ENCODE peak calls at places on chromosomes 12 and 14, in six cellular contexts. D is heart right ventricle; L is GM23248; O is sigmoid colon; Q is CD8-positive, alpha-beta memory T cell; V is esophagus squamous epithelium. J is an unnamed sample.

GRCh38 chr14:55107766-55108554 is 21.1 kb upstream of the LGALS3 start:
- DNase-seq in V (peak; percentile 26), O (peak; percentile 96), L (peak; percentile 99), Q (no peak), D (peak; percentile 91), J (peak; percentile 60)

GRCh38 chr14:76985540-76986260 is 42.8 kb downstream of the IRF2BPL start:
- DNase-seq in L (peak; percentile 35), Q (no peak), O (no peak), V (no peak), D (no peak), J (no peak)

GRCh38 chr12:110600254-110600653 is 13.7 kb upstream of the TCTN1 start:
- DNase-seq in D (no peak), L (peak; percentile 79), Q (no peak), O (no peak), V (no peak), J (no peak)

GRCh38 chr12:117594481-117594880 is 233.1 kb upstream of the NOS1 start:
- DNase-seq in D (no peak), Q (no peak), V (no peak), O (no peak), L (no peak), J (no peak)

GRCh38 chr12:131096681-131097181 is 143.0 kb downstream of the ADGRD1 start:
- DNase-seq in Q (no peak), V (no peak), L (no peak), D (no peak), O (peak; percentile 44), J (no peak)

GRCh38 chr12:48542300-48542928 is 17.0 kb downstream of the OR8S1 start:
- DNase-seq in O (no peak), V (no peak), D (peak; percentile 13), Q (no peak), L (peak; percentile 47), J (no peak)

GRCh38 chr12:116060765-116061164 is 216.7 kb downstream of the MED13L start:
- DNase-seq in L (peak; percentile 65), Q (no peak), O (no peak), V (no peak), D (no peak), J (no peak)

GRCh38 chr12:6961695-6962284 is 8.7 kb downstream of the PHB2 start:
- DNase-seq in L (peak; percentile 87), Q (peak; percentile 41), V (no peak), O (peak; percentile 89), D (peak; percentile 72), J (no peak)

GRCh38 chr12:230925-231671 is 17.1 kb upstream of the SLC6A12 start:
- DNase-seq in Q (no peak), V (no peak), L (no peak), D (no peak), O (no peak), J (no peak)

GRCh38 chr14:65958664-65959562 is 527.3 kb upstream of the CCDC196 start:
- DNase-seq in V (no peak), L (peak; percentile 54), O (no peak), Q (no peak), D (no peak), J (no peak)

GRCh38 chr12:28830491-28830890 is 318.6 kb upstream of the FAR2 start:
- DNase-seq in V (no peak), Q (no peak), D (no peak), O (no peak), L (no peak), J (no peak)

GRCh38 chr12:28824193-28824846 is 324.8 kb upstream of the FAR2 start:
- DNase-seq in L (no peak), Q (no peak), O (no peak), D (no peak), V (no peak), J (no peak)

GRCh38 chr12:28824849-28825248 is 324.2 kb upstream of the FAR2 start:
- DNase-seq in V (no peak), L (no peak), O (no peak), D (no peak), Q (no peak), J (no peak)

GRCh38 chr12:28827841-28828240 is 321.2 kb upstream of the FAR2 start:
- DNase-seq in L (no peak), Q (no peak), D (no peak), V (no peak), O (no peak), J (no peak)
- H3K4me3 ChIP-seq in L (no peak overlapping the region), Q (no peak overlapping the region), D (no peak overlapping the region), V (no peak overlapping the region), O (no peak overlapping the region), J (no peak overlapping the region)

GRCh38 chr14:68959035-68959434 is 20.1 kb downstream of the ACTN1 start:
- DNase-seq in Q (no peak), V (no peak), O (no peak), D (no peak), L (no peak), J (no peak)
- H3K4me1 ChIP-seq in Q (peaks cover 72% of the 10 kb centered on the region), V (peaks cover 83% of the 10 kb centered on the region), O (peaks cover 100% of the 10 kb centered on the region), D (peaks cover 92% of the 10 kb centered on the region), L (peaks cover 79% of the 10 kb centered on the region), J (peaks cover 100% of the 10 kb centered on the region)

DNA sequence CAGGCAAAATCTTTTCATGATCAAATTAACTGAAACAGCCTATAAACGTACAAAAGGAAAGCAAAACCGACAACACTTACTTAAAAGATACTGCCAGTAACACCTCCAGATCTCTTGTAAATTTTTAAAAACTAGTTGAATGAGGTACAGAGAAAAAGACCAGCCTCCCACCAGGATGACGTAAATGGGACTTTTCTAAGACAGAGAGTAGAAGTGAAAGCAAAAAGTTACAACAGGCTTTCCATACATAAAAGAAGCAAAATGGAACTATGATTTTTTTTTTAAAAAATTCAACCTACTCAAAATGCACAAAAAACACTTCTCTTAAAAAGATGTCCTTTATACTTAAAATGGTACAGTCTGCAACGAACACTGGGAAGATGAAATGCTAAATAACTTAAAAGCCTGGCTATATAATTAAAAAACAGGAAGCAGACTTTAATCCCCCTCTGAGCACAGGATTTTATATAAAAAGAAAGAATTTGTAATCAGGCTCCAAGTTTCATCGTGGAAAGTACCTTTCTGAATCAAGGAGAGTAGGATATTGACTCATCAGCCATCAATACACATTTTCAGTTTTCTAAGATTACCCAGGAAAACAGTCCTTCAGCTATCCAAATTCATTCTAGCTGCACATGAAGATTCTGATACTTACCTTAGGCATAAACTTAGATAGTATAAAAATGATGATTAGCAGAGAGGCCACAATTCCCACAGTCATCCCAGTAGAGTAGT is 14.2 kb upstream of the MYO1A start:
- DNase-seq in O (no peak), L (no peak), Q (no peak), V (no peak), D (no peak), J (no peak)
- H3K4me3 ChIP-seq in O (no peak overlapping the region), L (no peak overlapping the region), Q (peak overlapping the region; percentile 46), V (no peak overlapping the region), D (no peak overlapping the region), J (no peak overlapping the region)

GRCh38 chr12:70254846-70255245 is 11.6 kb downstream of the CNOT2 start:
- DNase-seq in D (no peak), V (no peak), L (no peak), O (no peak), Q (no peak), J (no peak)
- H3K4me1 ChIP-seq in D (peaks cover 46% of the 10 kb centered on the region), V (peaks cover 60% of the 10 kb centered on the region), L (peaks cover 24% of the 10 kb centered on the region), O (peaks cover 74% of the 10 kb centered on the region), Q (peaks cover 52% of the 10 kb centered on the region), J (peaks cover 60% of the 10 kb centered on the region)

GRCh38 chr14:20782280-20782890 is 1.3 kb downstream of the RNASE6 start:
- DNase-seq in L (no peak), O (no peak), Q (no peak), V (no peak), D (no peak), J (no peak)
- H3K4me3 ChIP-seq in L (no peak overlapping the region), O (no peak overlapping the region), Q (peak overlapping the region; percentile 54), V (no peak overlapping the region), D (peak overlapping the region; percentile 25), J (peak overlapping the region; percentile 57)

GRCh38 chr14:74609721-74610120 is 2.3 kb downstream of the LTBP2 start:
- DNase-seq in O (no peak), V (no peak), Q (no peak), L (peak; percentile 34), D (no peak), J (no peak)
- H3K4me1 ChIP-seq in O (peaks cover 17% of the 10 kb centered on the region), V (peaks cover 80% of the 10 kb centered on the region), Q (peaks cover 6% of the 10 kb centered on the region), L (peaks cover 58% of the 10 kb centered on the region), D (peaks cover 10% of the 10 kb centered on the region), J (peaks cover 74% of the 10 kb centered on the region)

GRCh38 chr14:91420686-91421085 is 3.1 kb upstream of the CCDC88C start:
- DNase-seq in O (no peak), V (no peak), D (no peak), Q (no peak), L (no peak), J (no peak)

GRCh38 chr14:91419044-91419397 is 1.4 kb upstream of the CCDC88C start:
- DNase-seq in D (no peak), L (peak; percentile 7), O (no peak), Q (no peak), V (no peak), J (no peak)

GRCh38 chr14:91418387-91419043 is 895 bp upstream of the CCDC88C start:
- DNase-seq in D (peak; percentile 39), L (peak; percentile 59), Q (peak; percentile 73), V (no peak), O (no peak), J (no peak)

GRCh38 chr14:91417983-91418386 is 365 bp upstream of the CCDC88C start:
- DNase-seq in D (no peak), V (no peak), O (no peak), L (peak; percentile 45), Q (peak; percentile 64), J (no peak)

GRCh38 chr14:91419451-91419850 is 1.8 kb upstream of the CCDC88C start:
- DNase-seq in D (no peak), L (no peak), V (no peak), Q (no peak), O (no peak), J (no peak)
- H3K4me3 ChIP-seq in D (no peak overlapping the region), L (no peak overlapping the region), V (no peak overlapping the region), Q (no peak overlapping the region), O (no peak overlapping the region), J (no peak overlapping the region)

GRCh38 chr14:25003537-25003936 is 46.4 kb downstream of the STXBP6 start:
- DNase-seq in O (no peak), Q (no peak), L (peak; percentile 80), D (peak; percentile 23), V (no peak), J (no peak)
- H3K4me1 ChIP-seq in O (peaks cover 34% of the 10 kb centered on the region), Q (no peaks in the 10 kb centered on the region), L (peaks cover 72% of the 10 kb centered on the region), D (peaks cover 30% of the 10 kb centered on the region), V (peaks cover 16% of the 10 kb centered on the region), J (no peaks in the 10 kb centered on the region)